ENCODE peak calls at places on chromosomes 4 and X, in four cellular contexts. One of them, this sample, is unnamed.
A peak's percentile ranks its signal among the peaks of the same experiment; 100 is the strongest.

GRCh38 chr4:33302298-33302697 is 2582.1 kb downstream of the PCDH7 start:
- DNase-seq in body of pancreas: no peak
- DNase-seq in breast epithelium: no peak
- DNase-seq in CD4-positive, CD25-positive, alpha-beta regulatory T cell: no peak
- DNase-seq in this sample: no peak

GRCh38 chr4:52939739-52940138 is 77.6 kb downstream of the RASL11B start:
- DNase-seq in breast epithelium: no peak
- DNase-seq in CD4-positive, CD25-positive, alpha-beta regulatory T cell: no peak
- DNase-seq in body of pancreas: peak; percentile 70
- DNase-seq in this sample: no peak

GRCh38 chr4:47705326-47705981 is 132.4 kb downstream of the CORIN start:
- DNase-seq in breast epithelium: no peak
- DNase-seq in body of pancreas: no peak
- DNase-seq in CD4-positive, CD25-positive, alpha-beta regulatory T cell: no peak
- DNase-seq in this sample: no peak

GRCh38 chr4:23174179-23174578 is 481.4 kb downstream of the GBA3 start:
- DNase-seq in breast epithelium: no peak
- DNase-seq in body of pancreas: no peak
- DNase-seq in CD4-positive, CD25-positive, alpha-beta regulatory T cell: no peak
- DNase-seq in this sample: no peak

GRCh38 chr4:98482847-98483806 is 175.3 kb downstream of the TSPAN5 start:
- DNase-seq in breast epithelium: no peak
- DNase-seq in CD4-positive, CD25-positive, alpha-beta regulatory T cell: no peak
- DNase-seq in body of pancreas: no peak
- DNase-seq in this sample: no peak

GRCh38 chr4:140764785-140765392 is 8.7 kb upstream of the TBC1D9 start:
- DNase-seq in CD4-positive, CD25-positive, alpha-beta regulatory T cell: no peak
- DNase-seq in breast epithelium: no peak
- DNase-seq in body of pancreas: peak; percentile 88
- DNase-seq in this sample: no peak

GRCh38 chr4:1470393-1470670 is 64.1 kb upstream of the NKX1-1 start:
- DNase-seq in body of pancreas: no peak
- DNase-seq in CD4-positive, CD25-positive, alpha-beta regulatory T cell: no peak
- DNase-seq in breast epithelium: no peak
- DNase-seq in this sample: no peak

GRCh38 chr4:5033266-5033945 is 14.1 kb upstream of the CYTL1 start:
- DNase-seq in breast epithelium: no peak
- DNase-seq in CD4-positive, CD25-positive, alpha-beta regulatory T cell: no peak
- DNase-seq in body of pancreas: no peak
- DNase-seq in this sample: peak; percentile 72

GRCh38 chrX:41180194-41180902 is 95.1 kb downstream of the USP9X start:
- DNase-seq in body of pancreas: peak; percentile 68
- DNase-seq in CD4-positive, CD25-positive, alpha-beta regulatory T cell: peak; percentile 11
- DNase-seq in breast epithelium: no peak
- DNase-seq in this sample: peak; percentile 74

GRCh38 chr4:31807036-31807435 is 1086.9 kb downstream of the PCDH7 start:
- DNase-seq in CD4-positive, CD25-positive, alpha-beta regulatory T cell: no peak
- DNase-seq in breast epithelium: no peak
- DNase-seq in body of pancreas: no peak
- DNase-seq in this sample: no peak

GRCh38 chr4:5753766-5754528 is 42.9 kb downstream of the EVC start:
- DNase-seq in body of pancreas: no peak
- DNase-seq in breast epithelium: no peak
- DNase-seq in CD4-positive, CD25-positive, alpha-beta regulatory T cell: no peak
- DNase-seq in this sample: peak; percentile 63

GRCh38 chr4:160745126-160745525 is 1418.7 kb downstream of the FSTL5 start:
- DNase-seq in body of pancreas: no peak
- DNase-seq in breast epithelium: no peak
- DNase-seq in CD4-positive, CD25-positive, alpha-beta regulatory T cell: no peak
- DNase-seq in this sample: no peak

GRCh38 chr4:72194453-72194852 is 162.7 kb downstream of the NPFFR2 start:
- DNase-seq in body of pancreas: no peak
- DNase-seq in breast epithelium: no peak
- DNase-seq in CD4-positive, CD25-positive, alpha-beta regulatory T cell: no peak
- DNase-seq in this sample: no peak

GRCh38 chr4:137032242-137032641 is 500.1 kb downstream of the PCDH18 start:
- DNase-seq in body of pancreas: no peak
- DNase-seq in CD4-positive, CD25-positive, alpha-beta regulatory T cell: no peak
- DNase-seq in breast epithelium: no peak
- DNase-seq in this sample: no peak

GRCh38 chr4:24643774-24644520 is 59.6 kb upstream of the DHX15 start:
- DNase-seq in body of pancreas: no peak
- DNase-seq in breast epithelium: no peak
- DNase-seq in CD4-positive, CD25-positive, alpha-beta regulatory T cell: no peak
- DNase-seq in this sample: no peak

GRCh38 chr4:137263206-137263605 is 269.1 kb downstream of the PCDH18 start:
- DNase-seq in CD4-positive, CD25-positive, alpha-beta regulatory T cell: no peak
- DNase-seq in breast epithelium: no peak
- DNase-seq in body of pancreas: no peak
- DNase-seq in this sample: no peak

GRCh38 chr4:40607224-40607623 is 22.4 kb downstream of the RBM47 start:
- DNase-seq in body of pancreas: no peak
- DNase-seq in CD4-positive, CD25-positive, alpha-beta regulatory T cell: no peak
- DNase-seq in breast epithelium: no peak
- DNase-seq in this sample: no peak

GRCh38 chr4:79514637-79515320 is 106.8 kb upstream of the GK2 start:
- DNase-seq in body of pancreas: no peak
- DNase-seq in CD4-positive, CD25-positive, alpha-beta regulatory T cell: no peak
- DNase-seq in breast epithelium: no peak
- DNase-seq in this sample: no peak

GRCh38 chr4:97589481-97590196 is 553.6 kb downstream of the STPG2 start:
- DNase-seq in CD4-positive, CD25-positive, alpha-beta regulatory T cell: no peak
- DNase-seq in body of pancreas: no peak
- DNase-seq in breast epithelium: no peak
- DNase-seq in this sample: no peak

GRCh38 chr4:48949518-48950207 is 36.4 kb upstream of the CWH43 start:
- DNase-seq in breast epithelium: no peak
- DNase-seq in CD4-positive, CD25-positive, alpha-beta regulatory T cell: no peak
- DNase-seq in body of pancreas: no peak
- DNase-seq in this sample: no peak

GRCh38 chr4:6576512-6576911 is 1.5 kb downstream of the MAN2B2 start:
- DNase-seq in body of pancreas: peak; percentile 93
- DNase-seq in CD4-positive, CD25-positive, alpha-beta regulatory T cell: no peak
- DNase-seq in breast epithelium: peak; percentile 75
- DNase-seq in this sample: no peak

GRCh38 chr4:136900706-136901105 is 631.6 kb downstream of the PCDH18 start:
- DNase-seq in CD4-positive, CD25-positive, alpha-beta regulatory T cell: no peak
- DNase-seq in body of pancreas: no peak
- DNase-seq in breast epithelium: no peak
- DNase-seq in this sample: no peak

GRCh38 chr4:70718811-70719604 is 2.8 kb upstream of the RUFY3 start:
- DNase-seq in body of pancreas: no peak
- DNase-seq in CD4-positive, CD25-positive, alpha-beta regulatory T cell: no peak
- DNase-seq in breast epithelium: no peak
- DNase-seq in this sample: no peak

GRCh38 chr4:14100349-14100748 is 472.8 kb upstream of the BOD1L1 start:
- DNase-seq in breast epithelium: no peak
- DNase-seq in body of pancreas: no peak
- DNase-seq in CD4-positive, CD25-positive, alpha-beta regulatory T cell: no peak
- DNase-seq in this sample: no peak

GRCh38 chr4:175253184-175253902 is 335.2 kb downstream of the ADAM29 start:
- DNase-seq in breast epithelium: no peak
- DNase-seq in body of pancreas: no peak
- DNase-seq in CD4-positive, CD25-positive, alpha-beta regulatory T cell: no peak
- DNase-seq in this sample: no peak

GRCh38 chr4:16685536-16685935 is 212.9 kb downstream of the LDB2 start:
- DNase-seq in breast epithelium: no peak
- DNase-seq in CD4-positive, CD25-positive, alpha-beta regulatory T cell: no peak
- DNase-seq in body of pancreas: no peak
- DNase-seq in this sample: no peak

GRCh38 chr4:28073860-28074555 is 1213.4 kb downstream of the STIM2 start:
- DNase-seq in CD4-positive, CD25-positive, alpha-beta regulatory T cell: no peak
- DNase-seq in breast epithelium: no peak
- DNase-seq in body of pancreas: no peak
- DNase-seq in this sample: no peak

GRCh38 chr4:37540486-37540885 is 145.7 kb downstream of the RELL1 start:
- DNase-seq in breast epithelium: no peak
- DNase-seq in body of pancreas: no peak
- DNase-seq in CD4-positive, CD25-positive, alpha-beta regulatory T cell: no peak
- DNase-seq in this sample: no peak

GRCh38 chr4:86034616-86035015 is 325.2 kb downstream of the MAPK10 start:
- DNase-seq in breast epithelium: no peak
- DNase-seq in body of pancreas: no peak
- DNase-seq in CD4-positive, CD25-positive, alpha-beta regulatory T cell: no peak
- DNase-seq in this sample: no peak

GRCh38 chrX:10597871-10598270 is 22.5 kb downstream of the MID1 start:
- DNase-seq in CD4-positive, CD25-positive, alpha-beta regulatory T cell: no peak
- DNase-seq in breast epithelium: no peak
- DNase-seq in body of pancreas: peak; percentile 6
- DNase-seq in this sample: no peak

GRCh38 chr4:164359881-164360280 is 394.1 kb upstream of the SMIM31 start:
- DNase-seq in CD4-positive, CD25-positive, alpha-beta regulatory T cell: no peak
- DNase-seq in breast epithelium: no peak
- DNase-seq in body of pancreas: no peak
- DNase-seq in this sample: no peak

GRCh38 chr4:164357957-164358356 is 396.0 kb upstream of the SMIM31 start:
- DNase-seq in body of pancreas: no peak
- DNase-seq in CD4-positive, CD25-positive, alpha-beta regulatory T cell: no peak
- DNase-seq in breast epithelium: no peak
- DNase-seq in this sample: no peak

DNA sequence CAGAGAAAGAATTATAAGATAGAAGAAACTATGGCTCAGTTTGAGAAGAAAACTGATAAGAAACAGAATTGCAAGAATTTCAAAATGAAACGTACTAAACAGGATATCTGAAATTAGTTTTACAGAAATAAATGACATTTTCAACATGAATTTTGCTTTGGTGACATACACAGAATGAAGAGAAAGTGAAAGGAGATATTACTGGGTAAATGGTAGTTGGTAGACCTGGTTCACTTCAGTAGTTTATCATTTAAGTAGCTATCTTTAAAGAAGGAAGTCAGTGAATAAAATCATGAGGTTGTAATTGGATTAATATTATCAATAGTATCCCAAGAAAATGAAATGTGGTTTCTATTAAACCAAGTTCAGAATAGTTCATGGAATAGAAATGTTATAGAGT is 395.5 kb upstream of the SMIM31 start:
- DNase-seq in breast epithelium: no peak
- DNase-seq in CD4-positive, CD25-positive, alpha-beta regulatory T cell: no peak
- DNase-seq in body of pancreas: no peak
- DNase-seq in this sample: no peak
- H3K4me3 ChIP-seq in breast epithelium: no peak overlapping the region
- H3K4me3 ChIP-seq in CD4-positive, CD25-positive, alpha-beta regulatory T cell: no peak overlapping the region
- H3K4me3 ChIP-seq in body of pancreas: no peak overlapping the region
- H3K4me3 ChIP-seq in this sample: no peak overlapping the region

GRCh38 chr4:2510351-2511259 is 25.8 kb upstream of the FAM193A start:
- DNase-seq in breast epithelium: no peak
- DNase-seq in body of pancreas: no peak
- DNase-seq in CD4-positive, CD25-positive, alpha-beta regulatory T cell: no peak
- DNase-seq in this sample: no peak

GRCh38 chr4:2512396-2513135 is 23.9 kb upstream of the FAM193A start:
- DNase-seq in body of pancreas: no peak
- DNase-seq in CD4-positive, CD25-positive, alpha-beta regulatory T cell: no peak
- DNase-seq in breast epithelium: no peak
- DNase-seq in this sample: no peak

GRCh38 chr4:2507855-2508254 is 28.6 kb upstream of the FAM193A start:
- DNase-seq in breast epithelium: no peak
- DNase-seq in body of pancreas: no peak
- DNase-seq in CD4-positive, CD25-positive, alpha-beta regulatory T cell: no peak
- DNase-seq in this sample: no peak

GRCh38 chr4:2515835-2516550 is 20.5 kb upstream of the FAM193A start:
- DNase-seq in breast epithelium: no peak
- DNase-seq in body of pancreas: peak; percentile 29
- DNase-seq in CD4-positive, CD25-positive, alpha-beta regulatory T cell: no peak
- DNase-seq in this sample: no peak

DNA sequence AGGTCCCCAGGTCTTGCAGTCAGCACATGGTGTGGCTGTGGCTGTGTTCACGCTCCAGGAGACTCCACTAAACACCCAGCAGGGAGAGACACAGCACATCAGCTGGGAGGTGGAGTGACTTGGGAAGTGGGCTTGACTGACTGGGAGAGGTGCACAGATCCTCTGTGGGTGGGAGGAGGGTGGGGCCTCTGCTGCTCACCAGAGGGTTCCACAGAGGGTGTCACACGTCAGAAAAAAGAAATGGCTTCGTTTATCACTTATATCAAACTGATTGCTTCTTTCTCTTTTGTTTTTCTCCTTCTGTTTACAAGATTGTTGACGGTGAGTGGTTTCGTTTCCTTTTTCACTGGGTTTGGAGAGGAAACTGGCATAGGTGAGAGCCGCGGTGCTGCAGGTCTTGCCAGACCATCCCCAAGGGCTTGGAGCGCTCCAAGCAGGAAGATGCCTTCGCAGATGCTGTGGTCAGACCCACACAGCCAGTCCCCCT is 24.8 kb upstream of the FAM193A start:
- DNase-seq in breast epithelium: no peak
- DNase-seq in body of pancreas: no peak
- DNase-seq in CD4-positive, CD25-positive, alpha-beta regulatory T cell: no peak
- DNase-seq in this sample: no peak
- H3K27ac ChIP-seq in breast epithelium: peak overlapping the region; percentile 17
- H3K27ac ChIP-seq in body of pancreas: no peak overlapping the region
- H3K27ac ChIP-seq in CD4-positive, CD25-positive, alpha-beta regulatory T cell: no peak overlapping the region
- H3K27ac ChIP-seq in this sample: no peak overlapping the region

DNA sequence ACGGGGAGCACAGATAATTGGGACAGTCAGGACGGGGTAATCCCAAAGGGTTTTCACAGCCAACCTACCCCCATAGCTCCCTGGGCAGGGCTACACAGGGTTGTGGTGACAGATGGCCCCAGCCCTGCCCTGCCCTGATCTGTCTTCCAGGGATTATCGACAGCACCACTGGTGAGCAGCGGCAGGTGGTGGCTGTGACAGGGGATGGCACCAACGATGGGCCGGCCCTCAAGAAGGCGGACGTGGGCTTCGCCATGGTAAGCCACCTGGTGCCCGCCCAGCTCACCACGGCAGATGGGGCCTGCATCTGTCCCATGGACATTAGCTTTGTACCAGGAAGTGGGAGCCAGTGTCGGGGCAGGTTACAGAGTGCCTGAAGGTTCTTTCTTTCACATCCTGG is 39.3 kb downstream of the ATP2B3 start:
- DNase-seq in breast epithelium: no peak
- DNase-seq in body of pancreas: no peak
- DNase-seq in CD4-positive, CD25-positive, alpha-beta regulatory T cell: no peak
- DNase-seq in this sample: no peak
- H3K4me1 ChIP-seq in breast epithelium: no peaks in the 10 kb centered on the region
- H3K4me1 ChIP-seq in body of pancreas: no peaks in the 10 kb centered on the region
- H3K4me1 ChIP-seq in CD4-positive, CD25-positive, alpha-beta regulatory T cell: no peaks in the 10 kb centered on the region
- H3K4me1 ChIP-seq in this sample: no peaks in the 10 kb centered on the region

GRCh38 chr4:10732235-10732975 is 47.8 kb upstream of the CLNK start:
- DNase-seq in breast epithelium: no peak
- DNase-seq in body of pancreas: no peak
- DNase-seq in CD4-positive, CD25-positive, alpha-beta regulatory T cell: no peak
- DNase-seq in this sample: no peak
- H3K4me3 ChIP-seq in breast epithelium: no peak overlapping the region
- H3K4me3 ChIP-seq in body of pancreas: no peak overlapping the region
- H3K4me3 ChIP-seq in CD4-positive, CD25-positive, alpha-beta regulatory T cell: peak overlapping the region; percentile 69
- H3K4me3 ChIP-seq in this sample: no peak overlapping the region

DNA sequence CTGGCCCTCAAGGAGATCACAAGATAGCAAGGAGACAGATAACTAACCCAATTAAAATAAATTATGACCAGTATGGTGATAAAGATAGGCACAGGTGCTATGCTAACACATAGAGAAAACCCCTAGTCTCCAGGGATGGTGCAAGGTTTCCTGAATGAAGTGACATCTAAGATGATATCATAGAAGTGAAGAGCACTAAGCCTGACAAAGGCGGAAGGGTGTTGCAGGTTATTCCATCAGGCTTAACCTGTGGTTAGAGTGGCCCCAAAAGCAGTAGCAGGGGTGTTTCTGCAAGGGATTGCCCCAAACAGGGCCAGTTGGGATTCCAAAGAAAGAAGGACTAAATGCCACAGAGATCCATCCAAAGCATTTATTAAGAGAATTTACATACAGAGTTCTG is 249.2 kb downstream of the IDS start:
- DNase-seq in breast epithelium: no peak
- DNase-seq in body of pancreas: no peak
- DNase-seq in CD4-positive, CD25-positive, alpha-beta regulatory T cell: no peak
- DNase-seq in this sample: no peak
- H3K27ac ChIP-seq in breast epithelium: no peak overlapping the region
- H3K27ac ChIP-seq in body of pancreas: no peak overlapping the region
- H3K27ac ChIP-seq in CD4-positive, CD25-positive, alpha-beta regulatory T cell: no peak overlapping the region
- H3K27ac ChIP-seq in this sample: no peak overlapping the region